ENCODE peak calls at places on chromosomes 1 and 21, in six cellular contexts. One of them, this sample, is unnamed.
A peak's percentile ranks its signal among the peaks of the same experiment; 100 is the strongest.

GRCh38 chr1:116168277-116169032 is 57.3 kb downstream of the MAB21L3 start:
- DNase-seq in GM23338: peak; percentile 89
- DNase-seq in AG10803: peak; percentile 57
- DNase-seq in mesendoderm: peak; percentile 77
- DNase-seq in NCI-H2029 treated with DMSO at 0.1 percent for 48 hours: no peak
- DNase-seq in COLO829: no peak
- DNase-seq in this sample: no peak

GRCh38 chr1:101264699-101265098 is 27.9 kb downstream of the S1PR1 start:
- DNase-seq in AG10803: no peak
- DNase-seq in GM23338: no peak
- DNase-seq in mesendoderm: no peak
- DNase-seq in NCI-H2029 treated with DMSO at 0.1 percent for 48 hours: no peak
- DNase-seq in COLO829: no peak
- DNase-seq in this sample: no peak

GRCh38 chr1:28893403-28894102 is 20.8 kb upstream of the EPB41 start:
- DNase-seq in NCI-H2029 treated with DMSO at 0.1 percent for 48 hours: no peak
- DNase-seq in AG10803: peak; percentile 66
- DNase-seq in mesendoderm: peak; percentile 83
- DNase-seq in COLO829: no peak
- DNase-seq in GM23338: peak; percentile 81
- DNase-seq in this sample: no peak

GRCh38 chr1:147618077-147618569 is 52.2 kb downstream of the ACP6 start:
- DNase-seq in NCI-H2029 treated with DMSO at 0.1 percent for 48 hours: no peak
- DNase-seq in AG10803: no peak
- DNase-seq in COLO829: no peak
- DNase-seq in mesendoderm: no peak
- DNase-seq in GM23338: no peak
- DNase-seq in this sample: no peak

GRCh38 chr21:15539376-15539775 is 190.4 kb upstream of the USP25 start:
- DNase-seq in NCI-H2029 treated with DMSO at 0.1 percent for 48 hours: no peak
- DNase-seq in GM23338: no peak
- DNase-seq in mesendoderm: no peak
- DNase-seq in AG10803: no peak
- DNase-seq in COLO829: no peak
- DNase-seq in this sample: no peak

GRCh38 chr1:81811757-81812371 is 11.1 kb downstream of the ADGRL2 start:
- DNase-seq in AG10803: no peak
- DNase-seq in GM23338: no peak
- DNase-seq in COLO829: no peak
- DNase-seq in NCI-H2029 treated with DMSO at 0.1 percent for 48 hours: no peak
- DNase-seq in mesendoderm: no peak
- DNase-seq in this sample: no peak

GRCh38 chr1:225364439-225364838 is 63.4 kb downstream of the LBR start:
- DNase-seq in NCI-H2029 treated with DMSO at 0.1 percent for 48 hours: no peak
- DNase-seq in GM23338: no peak
- DNase-seq in mesendoderm: no peak
- DNase-seq in AG10803: no peak
- DNase-seq in COLO829: no peak
- DNase-seq in this sample: no peak

GRCh38 chr1:38775175-38775845 is 84.3 kb downstream of the RRAGC start:
- DNase-seq in COLO829: no peak
- DNase-seq in NCI-H2029 treated with DMSO at 0.1 percent for 48 hours: no peak
- DNase-seq in mesendoderm: no peak
- DNase-seq in AG10803: no peak
- DNase-seq in GM23338: no peak
- DNase-seq in this sample: no peak

GRCh38 chr1:67645495-67646144 is 39.4 kb upstream of the GADD45A start:
- DNase-seq in mesendoderm: no peak
- DNase-seq in AG10803: peak; percentile 33
- DNase-seq in NCI-H2029 treated with DMSO at 0.1 percent for 48 hours: no peak
- DNase-seq in GM23338: no peak
- DNase-seq in COLO829: no peak
- DNase-seq in this sample: no peak

GRCh38 chr1:226656601-226657277 is 82.3 kb downstream of the ITPKB start:
- DNase-seq in AG10803: peak; percentile 87
- DNase-seq in mesendoderm: no peak
- DNase-seq in NCI-H2029 treated with DMSO at 0.1 percent for 48 hours: no peak
- DNase-seq in COLO829: peak; percentile 50
- DNase-seq in GM23338: no peak
- DNase-seq in this sample: no peak

GRCh38 chr1:7574121-7575040 is 196.7 kb upstream of the VAMP3 start:
- DNase-seq in AG10803: no peak
- DNase-seq in mesendoderm: no peak
- DNase-seq in NCI-H2029 treated with DMSO at 0.1 percent for 48 hours: peak; percentile 33
- DNase-seq in GM23338: no peak
- DNase-seq in COLO829: no peak
- DNase-seq in this sample: no peak

GRCh38 chr1:178530520-178530919 is 17.6 kb downstream of the TEX35 start:
- DNase-seq in AG10803: no peak
- DNase-seq in mesendoderm: no peak
- DNase-seq in NCI-H2029 treated with DMSO at 0.1 percent for 48 hours: no peak
- DNase-seq in COLO829: no peak
- DNase-seq in GM23338: no peak
- DNase-seq in this sample: no peak

GRCh38 chr1:63593887-63594617 is 841 bp downstream of the PGM1 start:
- DNase-seq in COLO829: no peak
- DNase-seq in AG10803: peak; percentile 82
- DNase-seq in NCI-H2029 treated with DMSO at 0.1 percent for 48 hours: peak; percentile 60
- DNase-seq in mesendoderm: peak; percentile 90
- DNase-seq in GM23338: peak; percentile 87
- DNase-seq in this sample: no peak

GRCh38 chr1:204406621-204407020 is 5.0 kb downstream of the PPP1R15B start:
- DNase-seq in AG10803: no peak
- DNase-seq in GM23338: no peak
- DNase-seq in COLO829: no peak
- DNase-seq in NCI-H2029 treated with DMSO at 0.1 percent for 48 hours: no peak
- DNase-seq in mesendoderm: no peak
- DNase-seq in this sample: no peak

GRCh38 chr1:5267603-5268235 is 613.3 kb downstream of the AJAP1 start:
- DNase-seq in mesendoderm: peak; percentile 31
- DNase-seq in COLO829: no peak
- DNase-seq in AG10803: no peak
- DNase-seq in NCI-H2029 treated with DMSO at 0.1 percent for 48 hours: no peak
- DNase-seq in GM23338: no peak
- DNase-seq in this sample: no peak

GRCh38 chr1:38579056-38579455 is 280.5 kb downstream of the RRAGC start:
- DNase-seq in NCI-H2029 treated with DMSO at 0.1 percent for 48 hours: no peak
- DNase-seq in COLO829: no peak
- DNase-seq in mesendoderm: no peak
- DNase-seq in AG10803: no peak
- DNase-seq in GM23338: no peak
- DNase-seq in this sample: no peak

GRCh38 chr1:43706598-43707190 is 642 bp upstream of the ST3GAL3 start:
- DNase-seq in NCI-H2029 treated with DMSO at 0.1 percent for 48 hours: no peak
- DNase-seq in COLO829: no peak
- DNase-seq in GM23338: peak; percentile 84
- DNase-seq in mesendoderm: peak; percentile 81
- DNase-seq in AG10803: peak; percentile 17
- DNase-seq in this sample: no peak

GRCh38 chr1:23459338-23459757 is 24.6 kb downstream of the ASAP3 start:
- DNase-seq in AG10803: no peak
- DNase-seq in COLO829: no peak
- DNase-seq in mesendoderm: peak; percentile 63
- DNase-seq in GM23338: peak; percentile 53
- DNase-seq in NCI-H2029 treated with DMSO at 0.1 percent for 48 hours: no peak
- DNase-seq in this sample: no peak

GRCh38 chr1:51624851-51625250 is 8.0 kb downstream of the OSBPL9 start:
- DNase-seq in GM23338: no peak
- DNase-seq in NCI-H2029 treated with DMSO at 0.1 percent for 48 hours: no peak
- DNase-seq in AG10803: no peak
- DNase-seq in mesendoderm: no peak
- DNase-seq in COLO829: peak; percentile 77
- DNase-seq in this sample: no peak